ENCODE peak calls at places on chromosomes 11 and 22, in four cellular contexts. N, K, I and O are unnamed samples. For H3K4me1, the result is how much of the 10 kb centered on the place peaks cover.

GRCh38 chr11:75524576-75525432 is 937 bp downstream of the GDPD5 start:
- DNase-seq in N (no peak), K (no peak), I (no peak), O (peak)

GRCh38 chr11:62910141-62910882 is 10.9 kb downstream of the CHRM1 start:
- DNase-seq in N (no peak), K (no peak), I (no peak), O (no peak)

GRCh38 chr11:59891781-59892181 is 13.2 kb downstream of the OOSP3 start:
- DNase-seq in N (no peak), K (no peak), I (no peak), O (no peak)

GRCh38 chr11:59756496-59756840 is 1.3 kb downstream of the STX3 start:
- DNase-seq in N (no peak), K (peak), I (no peak), O (no peak)

GRCh38 chr22:45006101-45006872 is 3.5 kb downstream of the PHF21B start:
- DNase-seq in N (no peak), K (no peak), I (no peak), O (no peak)

GRCh38 chr11:279040-279965 is 1.1 kb downstream of the NLRP6 start:
- DNase-seq in N (no peak), K (no peak), I (no peak), O (peak)

GRCh38 chr11:27367881-27368280 is 4.9 kb upstream of the CCDC34 start:
- DNase-seq in N (no peak), K (no peak), I (no peak), O (no peak)

GRCh38 chr22:30265131-30265720 is 1.4 kb downstream of the OSM start:
- DNase-seq in N (no peak), K (no peak), I (no peak), O (no peak)

GRCh38 chr11:117200813-117201515 is 1.8 kb downstream of the TAGLN start:
- DNase-seq in N (no peak), K (no peak), I (no peak), O (no peak)

GRCh38 chr11:78920329-78920728 is 345.7 kb upstream of the NARS2 start:
- DNase-seq in N (no peak), K (no peak), I (no peak), O (no peak)

GRCh38 chr22:45284705-45285305 is at the start of gene UPK3A:
- DNase-seq in N (peak), K (no peak), I (peak), O (peak)

GRCh38 chr11:129695543-129696308 is 119.9 kb upstream of the TMEM45B start:
- DNase-seq in N (peak), K (peak), I (no peak), O (peak)

GRCh38 chr22:19819209-19819910 is 35.3 kb downstream of the GNB1L start:
- DNase-seq in N (no peak), K (no peak), I (no peak), O (no peak)

GRCh38 chr11:45997599-45997998 is 75.1 kb downstream of the LARGE2 start:
- DNase-seq in N (no peak), K (no peak), I (no peak), O (no peak)

GRCh38 chr11:31809857-31810778 is 1.0 kb downstream of the PAX6 start:
- DNase-seq in N (no peak), K (no peak), I (no peak), O (no peak)

GRCh38 chr11:5348516-5349194 is 2.7 kb upstream of the OR51B6 start:
- DNase-seq in N (no peak), K (no peak), I (no peak), O (no peak)

GRCh38 chr11:60169264-60169915 is 13.5 kb downstream of the MS4A6A start:
- DNase-seq in N (peak), K (peak), I (peak), O (no peak)

GRCh38 chr11:9132203-9132878 is 40.9 kb upstream of the SCUBE2 start:
- DNase-seq in N (no peak), K (no peak), I (no peak), O (no peak)

GRCh38 chr11:130389315-130389935 is 39.0 kb downstream of the ADAMTS8 start:
- DNase-seq in N (no peak), K (no peak), I (no peak), O (peak)

GRCh38 chr11:103157542-103157941 is 48.3 kb downstream of the DYNC2H1 start:
- DNase-seq in N (no peak), K (no peak), I (no peak), O (no peak)

GRCh38 chr11:62444835-62445234 is 26.0 kb downstream of the SCGB1A1 start:
- DNase-seq in N (no peak), K (no peak), I (no peak), O (no peak)

GRCh38 chr22:21807545-21807944 is 59.9 kb downstream of the MAPK1 start:
- DNase-seq in N (no peak), K (no peak), I (no peak), O (no peak)

GRCh38 chr11:64334764-64335741 is 5.0 kb upstream of the CCDC88B start:
- DNase-seq in N (peak), K (peak), I (no peak), O (peak)

GRCh38 chr22:38246692-38247091 is 26.1 kb downstream of the TMEM184B start:
- DNase-seq in N (no peak), K (no peak), I (peak), O (no peak)

GRCh38 chr11:74749127-74749964 is 697 bp downstream of the RNF169 start:
- DNase-seq in N (peak), K (no peak), I (peak), O (peak)

GRCh38 chr11:29627541-29627940 is 389.3 kb downstream of the KCNA4 start:
- DNase-seq in N (no peak), K (no peak), I (no peak), O (no peak)

GRCh38 chr11:129766858-129767604 is 48.6 kb upstream of the TMEM45B start:
- DNase-seq in N (peak), K (no peak), I (no peak), O (no peak)

GRCh38 chr11:64447717-64448598 is 89.0 kb downstream of the RPS6KA4 start:
- DNase-seq in N (no peak), K (no peak), I (peak), O (no peak)

GRCh38 chr11:130775306-130776043 is 140.8 kb downstream of the SNX19 start:
- DNase-seq in N (no peak), K (no peak), I (no peak), O (no peak)

GRCh38 chr11:116791002-116791812 is 472 bp downstream of the APOA5 start:
- DNase-seq in N (peak), K (no peak), I (peak), O (peak)

GRCh38 chr11:61266602-61267001 is 25.6 kb downstream of the PGA5 start:
- DNase-seq in N (no peak), K (no peak), I (no peak), O (no peak)

GRCh38 chr11:46345131-46345597 is 2.1 kb upstream of the DGKZ start:
- DNase-seq in N (no peak), K (no peak), I (peak), O (no peak)

GRCh38 chr11:1854949-1855885 is 2.3 kb downstream of the LSP1 start:
- DNase-seq in N (no peak), K (no peak), I (no peak), O (no peak)

GRCh38 chr22:20803696-20804324 is 29.9 kb downstream of the SERPIND1 start:
- DNase-seq in N (peak), K (no peak), I (no peak), O (peak)

GRCh38 chr11:119907122-119907933 is 178.3 kb upstream of the NECTIN1 start:
- DNase-seq in N (no peak), K (no peak), I (no peak), O (no peak)

GRCh38 chr22:24284747-24285203 is 14.1 kb downstream of the SPECC1L start:
- DNase-seq in N (peak), K (no peak), I (no peak), O (no peak)

GRCh38 chr11:85682330-85683305 is 3.4 kb downstream of the CCDC89 start:
- DNase-seq in N (no peak), K (no peak), I (peak), O (peak)
- H3K4me3 ChIP-seq in N (no peak), K (peak), I (peak), O (peak)

GRCh38 chr11:122113836-122114235 is 2.2 kb downstream of the BLID start:
- DNase-seq in N (no peak), K (no peak), I (no peak), O (no peak)
- H3K27ac ChIP-seq in N (peak), K (no peak), I (peak), O (no peak)

GRCh38 chr11:50188040-50188439 is 155.4 kb downstream of the OR4C45 start:
- DNase-seq in N (no peak), K (no peak), I (no peak), O (no peak)

GRCh38 chr11:50187220-50187619 is 154.5 kb downstream of the OR4C45 start:
- DNase-seq in N (no peak), K (no peak), I (no peak), O (no peak)

DNA sequence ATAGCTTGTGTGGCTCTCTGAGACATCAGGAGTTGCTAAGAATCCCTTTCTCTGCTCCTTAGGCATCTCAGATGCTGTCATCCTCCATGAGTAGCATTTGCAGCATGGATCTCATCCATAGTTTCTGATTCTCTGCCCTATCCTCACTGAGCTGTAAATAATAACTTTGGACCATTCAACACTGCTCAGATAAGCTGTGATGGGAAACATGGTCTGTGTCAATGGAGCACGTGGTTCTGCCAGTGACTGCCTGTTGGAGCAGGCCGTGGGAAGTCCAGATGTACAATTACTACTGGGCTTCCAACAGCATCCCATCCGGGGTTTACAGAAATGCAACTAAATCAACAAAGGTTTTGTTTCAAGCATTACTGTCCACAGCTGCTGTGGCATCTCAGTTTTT is 160.1 kb downstream of the OR4C45 start:
- DNase-seq in N (no peak), K (no peak), I (no peak), O (no peak)
- H3K4me1 ChIP-seq in N (under half), K (under half), I (under half), O (under half)

GRCh38 chr11:73316422-73316821 is 8.3 kb downstream of the ARHGEF17 start:
- DNase-seq in N (no peak), K (no peak), I (no peak), O (no peak)

GRCh38 chr11:73317803-73318202 is 9.7 kb downstream of the ARHGEF17 start:
- DNase-seq in N (no peak), K (no peak), I (no peak), O (no peak)

GRCh38 chr11:73320786-73321325 is 12.8 kb downstream of the ARHGEF17 start:
- DNase-seq in N (no peak), K (no peak), I (no peak), O (no peak)

GRCh38 chr11:73317373-73317772 is 9.3 kb downstream of the ARHGEF17 start:
- DNase-seq in N (no peak), K (no peak), I (peak), O (no peak)

GRCh38 chr11:73318501-73319011 is 10.5 kb downstream of the ARHGEF17 start:
- DNase-seq in N (no peak), K (no peak), I (no peak), O (no peak)
- H3K4me3 ChIP-seq in N (no peak), K (no peak), I (peak), O (no peak)

GRCh38 chr11:12280199-12280837 is 97.1 kb upstream of the PARVA start:
- DNase-seq in N (no peak), K (no peak), I (no peak), O (no peak)

GRCh38 chr11:12278766-12279671 is 98.4 kb upstream of the PARVA start:
- DNase-seq in N (no peak), K (no peak), I (no peak), O (no peak)

GRCh38 chr11:12281571-12282478 is 95.5 kb upstream of the PARVA start:
- DNase-seq in N (peak), K (peak), I (peak), O (peak)

GRCh38 chr11:12280838-12281565 is 96.4 kb upstream of the PARVA start:
- DNase-seq in N (no peak), K (no peak), I (no peak), O (no peak)

GRCh38 chr11:12279672-12280108 is 97.7 kb upstream of the PARVA start:
- DNase-seq in N (no peak), K (no peak), I (no peak), O (no peak)
- H3K27ac ChIP-seq in N (no peak), K (no peak), I (peak), O (no peak)

GRCh38 chr11:16157327-16157726 is 199.0 kb downstream of the SOX6 start:
- DNase-seq in N (no peak), K (no peak), I (no peak), O (no peak)

GRCh38 chr11:16158426-16158994 is 197.8 kb downstream of the SOX6 start:
- DNase-seq in N (no peak), K (no peak), I (no peak), O (no peak)

GRCh38 chr11:16153951-16154350 is 202.4 kb downstream of the SOX6 start:
- DNase-seq in N (no peak), K (no peak), I (no peak), O (no peak)

GRCh38 chr11:16155448-16155847 is 200.9 kb downstream of the SOX6 start:
- DNase-seq in N (no peak), K (no peak), I (no peak), O (no peak)

DNA sequence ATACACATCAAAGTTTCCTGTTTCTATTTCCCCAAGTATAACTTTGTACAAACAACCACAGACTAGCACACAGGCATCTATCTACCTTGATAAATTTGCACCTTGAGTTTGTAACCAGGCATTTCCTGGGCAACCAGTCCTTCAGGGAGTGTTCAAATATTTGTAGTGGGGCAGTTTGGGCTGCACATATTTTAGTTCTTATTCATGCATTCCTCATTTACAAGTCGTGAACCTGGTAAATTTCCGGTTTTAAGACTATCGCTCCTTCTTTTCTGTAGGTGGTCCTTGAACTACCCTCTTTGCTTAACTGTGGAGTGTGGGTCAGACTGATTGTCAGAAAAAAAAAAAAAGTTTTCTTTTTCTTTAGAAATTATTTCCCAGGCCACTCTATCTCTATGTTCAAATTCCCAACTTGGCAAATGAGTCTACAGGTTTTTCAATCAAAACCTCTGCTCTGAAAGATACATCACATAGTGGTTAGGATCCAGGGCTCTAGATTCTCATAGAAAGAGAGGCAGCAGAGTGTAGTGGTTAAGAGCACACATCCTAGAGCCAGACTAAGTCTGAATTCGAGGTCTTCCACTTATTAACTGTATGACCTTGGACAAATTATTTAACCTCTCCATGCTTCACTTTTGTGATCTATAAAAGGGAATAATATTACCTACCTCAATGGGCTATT is 201.5 kb downstream of the SOX6 start:
- DNase-seq in N (no peak), K (no peak), I (no peak), O (no peak)
- H3K4me1 ChIP-seq in N (under half), K (under half), I (under half), O (under half)

GRCh38 chr22:32600184-32600583 is 125.6 kb downstream of the FBXO7 start:
- DNase-seq in N (no peak), K (no peak), I (no peak), O (no peak)
- H3K4me3 ChIP-seq in N (no peak), K (no peak), I (no peak), O (no peak)

GRCh38 chr22:47030881-47031627 is 268.6 kb downstream of the TBC1D22A start:
- DNase-seq in N (no peak), K (no peak), I (peak), O (no peak)

GRCh38 chr22:47032956-47033647 is 270.7 kb downstream of the TBC1D22A start:
- DNase-seq in N (no peak), K (no peak), I (no peak), O (no peak)

GRCh38 chr22:47032091-47032943 is 269.9 kb downstream of the TBC1D22A start:
- DNase-seq in N (no peak), K (no peak), I (no peak), O (no peak)

GRCh38 chr22:47030143-47030641 is 267.7 kb downstream of the TBC1D22A start:
- DNase-seq in N (no peak), K (no peak), I (no peak), O (no peak)

DNA sequence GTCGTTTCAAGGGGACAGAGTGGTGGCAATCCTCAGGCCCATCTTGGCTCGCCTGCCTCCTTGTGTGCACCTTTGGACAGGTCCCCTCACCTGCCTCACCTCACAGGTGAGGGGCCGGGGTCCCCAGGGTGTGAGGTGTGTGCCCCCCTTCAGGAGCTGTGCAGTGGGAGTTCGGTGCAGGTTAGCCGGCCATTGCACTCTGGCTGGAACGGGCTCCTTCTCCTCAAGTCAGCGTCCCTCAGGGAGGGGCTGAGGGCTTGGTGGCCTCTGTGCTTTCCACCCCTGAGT is 269.1 kb downstream of the TBC1D22A start:
- DNase-seq in N (no peak), K (no peak), I (no peak), O (no peak)
- H3K27ac ChIP-seq in N (no peak), K (no peak), I (no peak), O (no peak)

DNA sequence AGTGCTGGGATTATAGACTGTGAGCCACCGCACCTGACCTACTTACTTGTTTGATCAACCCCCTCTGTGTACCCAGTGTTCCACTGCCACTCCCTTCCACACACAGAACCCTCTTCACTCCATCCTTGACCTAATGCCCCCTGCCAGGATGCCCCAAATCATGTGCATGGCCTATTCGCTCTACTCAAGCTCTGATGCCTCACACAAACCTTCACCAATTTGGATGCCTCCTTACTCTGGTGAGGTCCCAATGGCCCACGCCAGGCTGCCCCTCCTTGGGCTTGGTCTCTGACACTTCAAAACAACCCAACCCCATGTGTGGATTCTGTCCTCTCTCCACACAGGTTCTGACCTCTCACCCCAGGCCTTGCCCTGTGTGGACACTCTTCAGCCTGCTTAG is 9.4 kb upstream of the PSMC3 start:
- DNase-seq in N (no peak), K (no peak), I (no peak), O (no peak)
- H3K4me1 ChIP-seq in N (under half), K (under half), I (under half), O (under half)

GRCh38 chr22:42431401-42432019 is 693 bp downstream of the NFAM1 start:
- DNase-seq in N (no peak), K (no peak), I (no peak), O (no peak)
- H3K4me3 ChIP-seq in N (no peak), K (no peak), I (peak), O (no peak)